ENCODE peak calls at places on chromosomes 3 and 15, in nine cellular contexts. W is HepG2, D is IMR-90, U is gastrocnemius medialis, Q is upper lobe of left lung, M is A549, V is K562, X is heart left ventricle, E is HCT116. Y is an unnamed sample.

GRCh38 chr3:126558336-126559071 is at the start of gene C3orf22:
- ATAC-seq in U (no peak), Q (no peak), E (no peak), W (no peak), M (no peak), D (no peak), V (no peak), X (no peak), Y (no peak)

GRCh38 chr3:125512135-125512920 is 7.7 kb downstream of the SNX4 start:
- ATAC-seq in U (no peak), M (no peak), W (no peak), E (peak), D (peak), X (no peak), Q (no peak), V (peak), Y (no peak)

GRCh38 chr3:4850928-4851265 is 128.3 kb upstream of the BHLHE40 start:
- ATAC-seq in Q (no peak), D (no peak), M (no peak), W (no peak), X (no peak), V (no peak), E (no peak), U (no peak), Y (no peak)

GRCh38 chr3:23442598-23443383 is 239.7 kb downstream of the UBE2E2 start:
- ATAC-seq in X (no peak), W (no peak), D (peak), E (no peak), Q (peak), V (no peak), U (no peak), M (no peak), Y (no peak)

GRCh38 chr3:45746974-45747622 is 49.2 kb downstream of the SLC6A20 start:
- ATAC-seq in E (peak), V (no peak), W (peak), Q (peak), U (no peak), X (no peak), D (no peak), M (no peak), Y (peak)

GRCh38 chr3:169300436-169300835 is 363.1 kb downstream of the MECOM start:
- ATAC-seq in M (no peak), W (no peak), D (no peak), V (no peak), X (peak), U (no peak), Q (no peak), E (no peak), Y (no peak)

GRCh38 chr3:195698325-195699147 is 22.2 kb upstream of the MUC20 start:
- ATAC-seq in V (no peak), D (no peak), X (no peak), W (no peak), U (no peak), Q (no peak), E (no peak), M (peak), Y (peak)

GRCh38 chr3:71397046-71397445 is 186.5 kb downstream of the FOXP1 start:
- ATAC-seq in V (peak), U (peak), D (peak), Q (peak), W (peak), E (no peak), X (no peak), M (no peak), Y (no peak)

GRCh38 chr15:58357529-58358476 is 74.0 kb upstream of the LIPC start:
- ATAC-seq in M (peak), V (peak), W (no peak), Q (no peak), X (no peak), E (no peak), D (no peak), U (no peak), Y (no peak)

GRCh38 chr3:15610083-15610482 is 8.5 kb downstream of the BTD start:
- ATAC-seq in E (no peak), U (peak), W (peak), D (peak), Q (peak), V (no peak), M (peak), X (no peak), Y (peak)

GRCh38 chr3:155581579-155581978 is 163.3 kb downstream of the PLCH1 start:
- ATAC-seq in Q (no peak), U (no peak), E (no peak), X (no peak), V (peak), M (no peak), D (no peak), W (no peak), Y (no peak)

GRCh38 chr3:27454461-27454860 is 29.7 kb downstream of the SLC4A7 start:
- ATAC-seq in W (no peak), Q (no peak), V (no peak), X (no peak), M (no peak), U (no peak), E (no peak), D (no peak), Y (no peak)

GRCh38 chr3:170768334-170768801 is 101.6 kb downstream of the RPL22L1 start:
- ATAC-seq in E (no peak), V (peak), D (peak), W (no peak), M (no peak), Q (no peak), U (no peak), X (no peak), Y (no peak)

GRCh38 chr3:32493437-32494414 is 8.9 kb downstream of the CMTM6 start:
- ATAC-seq in U (no peak), E (no peak), M (no peak), X (no peak), V (no peak), W (no peak), D (peak), Q (no peak), Y (no peak)

GRCh38 chr3:101806491-101806890 is 27.5 kb downstream of the NXPE3 start:
- ATAC-seq in V (no peak), M (no peak), X (no peak), D (no peak), Q (no peak), E (no peak), W (no peak), U (no peak), Y (no peak)

GRCh38 chr3:141465221-141465620 is 21.6 kb upstream of the RASA2 start:
- ATAC-seq in V (no peak), X (no peak), M (no peak), U (no peak), E (no peak), D (peak), Q (no peak), W (no peak), Y (no peak)

GRCh38 chr3:13013994-13014754 is 59.1 kb downstream of the IQSEC1 start:
- ATAC-seq in U (no peak), W (no peak), V (no peak), E (no peak), D (no peak), Q (no peak), X (no peak), M (no peak), Y (no peak)

GRCh38 chr3:58627941-58628340 is 38.6 kb downstream of the FAM3D start:
- ATAC-seq in Q (no peak), E (no peak), U (no peak), V (no peak), W (no peak), X (no peak), M (no peak), D (no peak), Y (no peak)

GRCh38 chr3:178297204-178297603 is 239.0 kb upstream of the KCNMB2 start:
- ATAC-seq in W (no peak), U (peak), E (no peak), V (no peak), X (no peak), Q (peak), M (no peak), D (no peak), Y (peak)

GRCh38 chr3:52446631-52447511 is 2.0 kb upstream of the SEMA3G start:
- ATAC-seq in W (peak), E (peak), U (peak), D (peak), V (peak), X (no peak), Q (peak), M (peak), Y (peak)

GRCh38 chr3:9736831-9737230 is 5.3 kb downstream of the BRPF1 start:
- ATAC-seq in D (no peak), U (no peak), X (no peak), V (no peak), W (no peak), M (no peak), Q (no peak), E (no peak), Y (no peak)

GRCh38 chr3:148790841-148791240 is 36.8 kb upstream of the CPB1 start:
- ATAC-seq in X (peak), V (no peak), M (no peak), D (no peak), W (no peak), Q (peak), E (no peak), U (peak), Y (peak)

GRCh38 chr15:99580061-99580460 is 14.3 kb downstream of the MEF2A start:
- ATAC-seq in W (no peak), Q (no peak), M (no peak), E (no peak), U (no peak), X (no peak), V (no peak), D (no peak), Y (no peak)

GRCh38 chr3:154224366-154224765 is 99.9 kb downstream of the DHX36 start:
- ATAC-seq in E (no peak), M (no peak), W (no peak), U (no peak), X (no peak), Q (no peak), D (no peak), V (peak), Y (no peak)

GRCh38 chr3:4814302-4814903 is 164.8 kb upstream of the BHLHE40 start:
- ATAC-seq in X (peak), U (peak), Q (peak), E (peak), D (no peak), V (peak), M (no peak), W (no peak), Y (peak)

GRCh38 chr3:44111482-44111881 is 130.2 kb upstream of the TOPAZ1 start:
- ATAC-seq in D (no peak), U (no peak), W (no peak), M (no peak), E (no peak), X (no peak), Q (no peak), V (no peak), Y (no peak)

GRCh38 chr3:53588122-53588521 is 93.7 kb downstream of the CACNA1D start:
- ATAC-seq in D (no peak), V (no peak), M (peak), U (no peak), E (no peak), X (no peak), Q (no peak), W (no peak), Y (no peak)

GRCh38 chr3:29718661-29719065 is 437.8 kb downstream of the RBMS3 start:
- ATAC-seq in E (no peak), X (no peak), U (no peak), M (no peak), W (no peak), V (no peak), D (peak), Q (no peak), Y (no peak)

GRCh38 chr3:31197941-31198340 is 303.5 kb upstream of the GADL1 start:
- ATAC-seq in W (peak), E (no peak), M (no peak), U (peak), Q (peak), V (no peak), X (no peak), D (no peak), Y (peak)

GRCh38 chr3:127177226-127177625 is 15.7 kb upstream of the PRR23E start:
- ATAC-seq in E (peak), Q (no peak), M (no peak), X (peak), D (no peak), W (peak), V (no peak), U (peak), Y (no peak)

GRCh38 chr3:37957185-37957936 is 33.2 kb upstream of the VILL start:
- ATAC-seq in D (peak), W (no peak), U (no peak), E (no peak), M (no peak), X (no peak), Q (peak), V (no peak), Y (no peak)

GRCh38 chr3:71088019-71088711 is 495.4 kb downstream of the FOXP1 start:
- ATAC-seq in U (no peak), D (no peak), V (no peak), Q (no peak), X (no peak), E (no peak), M (no peak), W (peak), Y (no peak)

GRCh38 chr3:159941043-159941994 is 47.3 kb upstream of the IL12A start:
- ATAC-seq in U (no peak), W (no peak), V (no peak), X (no peak), M (no peak), D (peak), E (peak), Q (no peak), Y (no peak)

GRCh38 chr3:141104151-141104741 is 53.1 kb downstream of the SPSB4 start:
- ATAC-seq in D (no peak), M (no peak), W (no peak), X (peak), V (no peak), E (no peak), U (no peak), Q (no peak), Y (peak)

DNA sequence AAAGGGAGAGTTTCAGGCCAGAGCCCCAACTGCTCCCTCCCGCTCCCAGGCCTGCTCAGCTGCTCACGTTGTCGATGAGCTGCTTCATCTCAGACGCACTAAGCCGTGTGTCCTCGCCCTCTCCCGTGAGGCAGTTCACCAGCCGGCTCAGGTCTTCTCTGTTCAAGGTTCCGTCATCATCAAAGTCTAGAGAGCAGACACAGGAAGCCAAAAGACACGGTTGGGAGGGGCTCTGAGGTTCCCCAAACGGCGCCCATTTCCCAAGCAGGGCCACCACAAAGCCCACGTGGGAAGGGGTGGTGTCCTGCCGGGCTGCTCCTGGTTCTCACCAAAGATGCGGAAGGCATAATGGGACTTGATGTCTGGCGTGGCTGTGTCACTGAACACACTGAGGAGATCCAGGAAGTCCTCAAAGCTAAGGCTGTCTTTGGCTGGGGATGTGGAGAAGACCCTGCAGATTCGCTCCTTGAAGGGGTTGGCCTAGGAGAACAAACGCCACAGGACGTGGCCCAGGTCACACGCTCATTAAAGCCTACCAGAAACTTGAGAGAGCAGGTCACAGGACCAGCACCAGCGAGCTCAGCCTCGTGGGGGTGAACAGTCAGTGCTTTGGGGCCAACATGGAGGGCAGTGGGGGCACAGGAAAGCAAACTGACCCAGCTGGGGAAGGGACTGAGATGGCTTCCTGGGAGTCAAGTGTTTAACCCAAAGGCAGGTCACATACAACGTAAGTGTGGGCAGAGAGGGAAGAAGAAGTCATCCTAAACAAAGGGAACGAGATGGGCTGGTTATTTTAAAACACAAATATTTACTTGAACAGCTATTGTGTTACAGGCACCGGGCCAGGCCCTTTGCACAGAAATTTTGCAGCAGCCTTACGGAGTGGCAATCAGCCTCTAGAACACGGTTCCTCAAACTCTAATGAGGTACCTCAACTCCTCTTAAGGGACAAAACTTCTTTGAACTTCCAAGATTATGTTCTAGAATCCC is 2.4 kb downstream of the CIB1 start:
- ATAC-seq in M (no peak), U (no peak), W (no peak), E (no peak), X (no peak), V (no peak), D (no peak), Q (no peak), Y (no peak)
- TF ChIP-seq POLR2A in M (no peak), U (no peak), W (no peak), E (no peak), X (no peak), V (no peak), D (no peak), Q (no peak), Y (no peak)

DNA sequence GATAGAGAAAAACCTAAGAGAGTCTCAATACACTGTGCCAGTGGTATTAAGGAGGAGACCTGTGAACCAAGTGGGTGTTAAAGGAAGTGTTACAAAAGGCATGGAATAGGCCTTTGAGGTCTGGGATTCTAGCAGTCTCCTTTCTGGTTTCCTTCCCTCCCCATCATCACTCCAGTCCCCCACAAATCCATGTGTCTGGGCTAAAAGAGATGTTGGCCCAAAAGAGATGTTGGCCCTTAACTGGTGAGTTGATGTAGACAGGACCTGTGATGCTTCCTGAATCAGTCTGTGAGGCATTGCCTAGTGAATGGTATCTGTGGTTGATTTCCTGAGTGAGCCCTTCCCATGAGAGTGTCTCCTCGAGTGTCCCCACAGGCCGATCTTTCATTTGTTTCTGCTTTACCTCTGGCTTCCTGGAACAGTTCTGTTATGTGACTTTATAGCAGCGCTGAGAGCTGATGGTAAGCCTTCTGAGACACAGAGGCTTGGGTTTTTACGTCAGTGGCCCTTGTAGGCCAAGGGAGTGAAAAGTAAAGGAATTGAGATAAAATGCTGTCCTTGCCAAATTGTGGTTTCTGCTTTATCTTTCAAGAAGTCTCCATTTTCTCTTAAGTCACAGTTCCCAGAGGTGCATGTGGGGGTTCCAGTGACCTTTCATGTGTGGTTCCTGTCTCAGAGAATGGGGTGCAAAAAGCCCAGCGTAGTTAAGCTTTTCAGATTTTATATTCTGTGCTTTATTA is 87.8 kb downstream of the KLHL25 start:
- ATAC-seq in X (peak), Q (peak), U (peak), E (no peak), M (peak), V (no peak), W (peak), D (peak), Y (peak)
- TF ChIP-seq POLR2A in X (no peak), Q (no peak), U (no peak), E (no peak), M (no peak), V (no peak), W (no peak), D (no peak), Y (no peak)

GRCh38 chr3:57164217-57164605 is 942 bp downstream of the IL17RD start:
- ATAC-seq in D (peak), W (peak), U (peak), Q (peak), V (no peak), X (peak), E (no peak), M (no peak), Y (peak)

GRCh38 chr3:57163751-57164150 is 1.4 kb downstream of the IL17RD start:
- ATAC-seq in W (no peak), M (no peak), E (no peak), D (no peak), V (no peak), U (no peak), X (no peak), Q (peak), Y (peak)

GRCh38 chr3:57166660-57167059 is 1.5 kb upstream of the IL17RD start:
- ATAC-seq in U (no peak), M (no peak), D (no peak), E (no peak), V (no peak), Q (no peak), W (no peak), X (no peak), Y (no peak)

GRCh38 chr3:57165637-57166036 is 484 bp upstream of the IL17RD start:
- ATAC-seq in W (no peak), U (no peak), V (no peak), X (no peak), E (no peak), D (no peak), Q (no peak), M (no peak), Y (no peak)

GRCh38 chr3:57164606-57165573 is at the start of gene IL17RD:
- ATAC-seq in X (peak), V (peak), U (peak), W (peak), Q (peak), E (peak), D (peak), M (peak), Y (peak)
- TF ChIP-seq POLR2A in X (no peak), V (no peak), U (peak), W (no peak), Q (no peak), E (no peak), D (no peak), M (peak), Y (peak)

DNA sequence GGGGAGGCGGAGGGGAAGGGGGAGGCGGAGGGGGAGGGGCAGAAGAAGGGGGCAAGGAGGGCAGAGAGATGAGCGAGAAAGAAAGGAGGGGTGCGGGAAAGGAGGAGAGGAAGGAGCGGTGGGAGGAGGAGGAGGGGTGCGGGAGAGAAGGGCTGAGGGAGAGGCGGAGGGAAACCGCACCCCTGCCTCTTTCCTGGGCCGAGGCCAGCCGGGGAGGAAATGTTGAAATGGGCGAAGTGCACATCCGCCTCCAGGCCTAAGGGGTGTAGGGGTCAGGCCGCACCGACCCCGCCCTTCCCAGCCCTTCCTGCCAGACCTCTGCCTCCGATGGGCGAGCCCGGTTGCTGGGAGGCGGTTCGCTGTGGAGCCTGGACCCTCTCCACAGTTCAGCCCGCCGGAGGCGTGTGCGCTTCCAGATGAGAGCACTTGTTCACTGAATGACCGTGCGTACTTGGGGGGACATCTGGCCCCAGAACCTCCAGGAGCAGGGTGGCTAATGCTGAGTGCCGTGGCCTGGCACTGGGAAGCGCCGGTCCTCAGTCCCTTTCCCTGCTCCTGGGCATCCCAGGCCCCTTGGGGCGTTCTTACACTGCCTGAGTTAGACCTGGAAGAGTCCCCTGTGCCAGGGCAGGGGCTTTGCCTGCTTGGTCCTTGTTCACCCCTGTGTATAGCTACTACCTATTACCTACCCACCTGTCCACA is 110.3 kb upstream of the KLF13 start:
- ATAC-seq in D (peak), U (peak), V (peak), Q (peak), W (peak), M (peak), X (peak), E (peak), Y (peak)
- TF ChIP-seq POLR2A in D (no peak), U (no peak), V (no peak), Q (no peak), W (peak), M (peak), X (no peak), E (peak), Y (peak)